ENCODE peak calls at places on chromosomes 6 and 20, in eight cellular contexts. One of them, this sample, is unnamed.

GRCh38 chr6:11747021-11747420 is 31.6 kb downstream of the ADTRP start:
- DNase-seq in ovary: no peak
- DNase-seq in sciatic nerve: no peak
- DNase-seq in NCI-H1417 treated with DMSO at 0.1 percent for 48 hours: no peak
- DNase-seq in CD8-positive, alpha-beta memory T cell: no peak
- DNase-seq in posterior cingulate gyrus: no peak
- DNase-seq in AG20443: peak
- DNase-seq in adrenal gland: no peak
- DNase-seq in this sample: no peak

GRCh38 chr6:37971711-37972410 is 152.3 kb downstream of the ZFAND3 start:
- DNase-seq in ovary: no peak
- DNase-seq in sciatic nerve: no peak
- DNase-seq in NCI-H1417 treated with DMSO at 0.1 percent for 48 hours: no peak
- DNase-seq in CD8-positive, alpha-beta memory T cell: no peak
- DNase-seq in posterior cingulate gyrus: no peak
- DNase-seq in AG20443: no peak
- DNase-seq in adrenal gland: no peak
- DNase-seq in this sample: no peak

GRCh38 chr6:107716688-107717089 is 107.4 kb downstream of the SCML4 start:
- DNase-seq in ovary: no peak
- DNase-seq in sciatic nerve: no peak
- DNase-seq in NCI-H1417 treated with DMSO at 0.1 percent for 48 hours: no peak
- DNase-seq in CD8-positive, alpha-beta memory T cell: peak
- DNase-seq in posterior cingulate gyrus: no peak
- DNase-seq in AG20443: no peak
- DNase-seq in adrenal gland: no peak
- DNase-seq in this sample: no peak

GRCh38 chr20:64228086-64228485 is 27.5 kb upstream of the PCMTD2 start:
- DNase-seq in ovary: no peak
- DNase-seq in sciatic nerve: no peak
- DNase-seq in NCI-H1417 treated with DMSO at 0.1 percent for 48 hours: no peak
- DNase-seq in CD8-positive, alpha-beta memory T cell: no peak
- DNase-seq in posterior cingulate gyrus: no peak
- DNase-seq in AG20443: no peak
- DNase-seq in adrenal gland: no peak
- DNase-seq in this sample: no peak

GRCh38 chr6:100468966-100469859 is 4.5 kb upstream of the SIM1 start:
- DNase-seq in ovary: no peak
- DNase-seq in sciatic nerve: no peak
- DNase-seq in NCI-H1417 treated with DMSO at 0.1 percent for 48 hours: no peak
- DNase-seq in CD8-positive, alpha-beta memory T cell: no peak
- DNase-seq in posterior cingulate gyrus: no peak
- DNase-seq in AG20443: no peak
- DNase-seq in adrenal gland: no peak
- DNase-seq in this sample: no peak

GRCh38 chr6:38371312-38371672 is 268.4 kb downstream of the BTBD9 start:
- DNase-seq in ovary: peak
- DNase-seq in sciatic nerve: no peak
- DNase-seq in NCI-H1417 treated with DMSO at 0.1 percent for 48 hours: no peak
- DNase-seq in CD8-positive, alpha-beta memory T cell: no peak
- DNase-seq in posterior cingulate gyrus: no peak
- DNase-seq in AG20443: no peak
- DNase-seq in adrenal gland: peak
- DNase-seq in this sample: no peak

GRCh38 chr6:118249680-118250079 is 298.4 kb upstream of the PLN start:
- DNase-seq in ovary: no peak
- DNase-seq in sciatic nerve: no peak
- DNase-seq in NCI-H1417 treated with DMSO at 0.1 percent for 48 hours: no peak
- DNase-seq in CD8-positive, alpha-beta memory T cell: no peak
- DNase-seq in posterior cingulate gyrus: no peak
- DNase-seq in AG20443: no peak
- DNase-seq in adrenal gland: no peak
- DNase-seq in this sample: no peak

GRCh38 chr20:57738484-57738883 is 28.7 kb upstream of the PMEPA1 start:
- DNase-seq in ovary: no peak
- DNase-seq in sciatic nerve: no peak
- DNase-seq in NCI-H1417 treated with DMSO at 0.1 percent for 48 hours: no peak
- DNase-seq in CD8-positive, alpha-beta memory T cell: no peak
- DNase-seq in posterior cingulate gyrus: no peak
- DNase-seq in AG20443: peak
- DNase-seq in adrenal gland: no peak
- DNase-seq in this sample: no peak

GRCh38 chr6:17907467-17908229 is 79.8 kb downstream of the KIF13A start:
- DNase-seq in ovary: peak
- DNase-seq in sciatic nerve: peak
- DNase-seq in NCI-H1417 treated with DMSO at 0.1 percent for 48 hours: no peak
- DNase-seq in CD8-positive, alpha-beta memory T cell: no peak
- DNase-seq in posterior cingulate gyrus: peak
- DNase-seq in AG20443: peak
- DNase-seq in adrenal gland: peak
- DNase-seq in this sample: peak

GRCh38 chr20:37542281-37542680 is 14.6 kb upstream of the BLCAP start:
- DNase-seq in ovary: no peak
- DNase-seq in sciatic nerve: peak
- DNase-seq in NCI-H1417 treated with DMSO at 0.1 percent for 48 hours: no peak
- DNase-seq in CD8-positive, alpha-beta memory T cell: no peak
- DNase-seq in posterior cingulate gyrus: no peak
- DNase-seq in AG20443: no peak
- DNase-seq in adrenal gland: no peak
- DNase-seq in this sample: no peak

GRCh38 chr6:169527306-169527705 is 174.5 kb downstream of the WDR27 start:
- DNase-seq in ovary: no peak
- DNase-seq in sciatic nerve: no peak
- DNase-seq in NCI-H1417 treated with DMSO at 0.1 percent for 48 hours: no peak
- DNase-seq in CD8-positive, alpha-beta memory T cell: no peak
- DNase-seq in posterior cingulate gyrus: no peak
- DNase-seq in AG20443: peak
- DNase-seq in adrenal gland: no peak
- DNase-seq in this sample: no peak

GRCh38 chr6:3318226-3318625 is 59.5 kb downstream of the PSMG4 start:
- DNase-seq in ovary: no peak
- DNase-seq in sciatic nerve: peak
- DNase-seq in NCI-H1417 treated with DMSO at 0.1 percent for 48 hours: no peak
- DNase-seq in CD8-positive, alpha-beta memory T cell: no peak
- DNase-seq in posterior cingulate gyrus: no peak
- DNase-seq in AG20443: no peak
- DNase-seq in adrenal gland: no peak
- DNase-seq in this sample: no peak

GRCh38 chr6:149277621-149278020 is 39.9 kb upstream of the TAB2 start:
- DNase-seq in ovary: no peak
- DNase-seq in sciatic nerve: no peak
- DNase-seq in NCI-H1417 treated with DMSO at 0.1 percent for 48 hours: no peak
- DNase-seq in CD8-positive, alpha-beta memory T cell: no peak
- DNase-seq in posterior cingulate gyrus: no peak
- DNase-seq in AG20443: no peak
- DNase-seq in adrenal gland: no peak
- DNase-seq in this sample: no peak

GRCh38 chr6:127302728-127303675 is 36.3 kb downstream of the RNF146 start:
- DNase-seq in ovary: no peak
- DNase-seq in sciatic nerve: peak
- DNase-seq in NCI-H1417 treated with DMSO at 0.1 percent for 48 hours: no peak
- DNase-seq in CD8-positive, alpha-beta memory T cell: no peak
- DNase-seq in posterior cingulate gyrus: no peak
- DNase-seq in AG20443: peak
- DNase-seq in adrenal gland: peak
- DNase-seq in this sample: no peak

GRCh38 chr6:90121982-90122381 is 174.7 kb downstream of the BACH2 start:
- DNase-seq in ovary: no peak
- DNase-seq in sciatic nerve: no peak
- DNase-seq in NCI-H1417 treated with DMSO at 0.1 percent for 48 hours: no peak
- DNase-seq in CD8-positive, alpha-beta memory T cell: no peak
- DNase-seq in posterior cingulate gyrus: no peak
- DNase-seq in AG20443: peak
- DNase-seq in adrenal gland: no peak
- DNase-seq in this sample: no peak

GRCh38 chr6:158468666-158469065 is 91.2 kb upstream of the TMEM181 start:
- DNase-seq in ovary: no peak
- DNase-seq in sciatic nerve: no peak
- DNase-seq in NCI-H1417 treated with DMSO at 0.1 percent for 48 hours: peak
- DNase-seq in CD8-positive, alpha-beta memory T cell: no peak
- DNase-seq in posterior cingulate gyrus: no peak
- DNase-seq in AG20443: no peak
- DNase-seq in adrenal gland: no peak
- DNase-seq in this sample: no peak

GRCh38 chr6:108492131-108492766 is 68.5 kb upstream of the FOXO3 start:
- DNase-seq in ovary: no peak
- DNase-seq in sciatic nerve: no peak
- DNase-seq in NCI-H1417 treated with DMSO at 0.1 percent for 48 hours: peak
- DNase-seq in CD8-positive, alpha-beta memory T cell: no peak
- DNase-seq in posterior cingulate gyrus: no peak
- DNase-seq in AG20443: peak
- DNase-seq in adrenal gland: peak
- DNase-seq in this sample: no peak

This sample was measured in pancreas.